ENCODE peak calls at places on chromosomes 4 and X, in four cellular contexts. S is MCF 10A, N is fibroblast of lung, V is NCI-H1092. T is an unnamed sample.

GRCh38 chr4:38804654-38805295 is at the start of gene TLR1:
- DNase-seq in S (peak), N (peak), V (no peak), T (peak)

GRCh38 chrX:130696542-130696941 is 206.5 kb downstream of the ENOX2 start:
- DNase-seq in S (no peak), N (no peak), V (no peak), T (no peak)

GRCh38 chr4:113080050-113080449 is 30.6 kb downstream of the ANK2 start:
- DNase-seq in S (peak), N (peak), V (no peak), T (no peak)

GRCh38 chrX:133726211-133726630 is 259.2 kb downstream of the GPC3 start:
- DNase-seq in S (peak), N (peak), V (no peak), T (no peak)

GRCh38 chrX:132488819-132489255 is at the start of gene MBNL3:
- DNase-seq in S (peak), N (peak), V (peak), T (no peak)

GRCh38 chr4:144402176-144402575 is 243.8 kb upstream of the HHIP start:
- DNase-seq in S (no peak), N (no peak), V (no peak), T (no peak)

GRCh38 chr4:4541040-4541631 is 712 bp downstream of the STX18 start:
- DNase-seq in S (peak), N (peak), V (no peak), T (peak)

GRCh38 chr4:142354794-142355416 is 491.2 kb downstream of the INPP4B start:
- DNase-seq in S (no peak), N (no peak), V (no peak), T (no peak)

GRCh38 chr4:63396269-63396668 is 1013.0 kb downstream of the TECRL start:
- DNase-seq in S (no peak), N (no peak), V (no peak), T (no peak)

GRCh38 chr4:1309261-1310010 is 19.7 kb downstream of the MAEA start:
- DNase-seq in S (peak), N (peak), V (no peak), T (no peak)

GRCh38 chrX:77431227-77431626 is 16.0 kb upstream of the FGF16 start:
- DNase-seq in S (peak), N (peak), V (no peak), T (peak)

GRCh38 chr4:3687538-3687937 is 78.6 kb upstream of the ADRA2C start:
- DNase-seq in S (no peak), N (no peak), V (no peak), T (no peak)

GRCh38 chrX:16239211-16239610 is 71.9 kb downstream of the MAGEB17 start:
- DNase-seq in S (peak), N (peak), V (no peak), T (no peak)

GRCh38 chr4:13881880-13882279 is 254.4 kb upstream of the BOD1L1 start:
- DNase-seq in S (no peak), N (no peak), V (no peak), T (no peak)

GRCh38 chrX:69493193-69493592 is 10.9 kb upstream of the NALF2 start:
- DNase-seq in S (peak), N (no peak), V (peak), T (no peak)

GRCh38 chrX:72025236-72025770 is 106.4 kb downstream of the RTL5 start:
- DNase-seq in S (no peak), N (no peak), V (no peak), T (no peak)

GRCh38 chr4:187387709-187388108 is 607.9 kb upstream of the ZFP42 start:
- DNase-seq in S (no peak), N (peak), V (no peak), T (no peak)

GRCh38 chr4:118113220-118113619 is 78.9 kb downstream of the NDST3 start:
- DNase-seq in S (no peak), N (no peak), V (no peak), T (no peak)

GRCh38 chr4:85500110-85500867 is 25.3 kb downstream of the ARHGAP24 start:
- DNase-seq in S (peak), N (no peak), V (no peak), T (no peak)

GRCh38 chrX:113058634-113059033 is 218.0 kb upstream of the AMOT start:
- DNase-seq in S (peak), N (peak), V (no peak), T (no peak)

T was measured in SIG-M5.